ENCODE peak calls at places on chromosome 10, in five cellular contexts. I is Karpas-422; G is CD8-positive, alpha-beta T cell; H is kidney; B is K562. L is an unnamed sample.
A peak's percentile ranks its signal among the peaks of the same experiment; 100 is the strongest.

GRCh38 chr10:63268139-63268797 is 135.1 kb downstream of the NRBF2 start:
- DNase-seq in I (peak; percentile 63), G (no peak), H (no peak), B (no peak), L (no peak)

GRCh38 chr10:30384791-30385201 is 35.7 kb upstream of the MTPAP start:
- DNase-seq in I (peak; percentile 93), G (no peak), H (no peak), B (peak; percentile 26), L (peak; percentile 53)

GRCh38 chr10:29634764-29635625 is at the start of gene SVIL:
- DNase-seq in I (no peak), G (no peak), H (peak; percentile 70), B (no peak), L (no peak)

GRCh38 chr10:4281207-4281825 is 496.3 kb upstream of the KLF6 start:
- DNase-seq in I (no peak), G (no peak), H (no peak), B (no peak), L (peak; percentile 8)

GRCh38 chr10:47027812-47028260 is 116.6 kb downstream of the PTPN20 start:
- DNase-seq in I (no peak), G (no peak), H (no peak), B (no peak), L (no peak)

GRCh38 chr10:33047655-33048054 is 89.6 kb upstream of the ITGB1 start:
- DNase-seq in I (no peak), G (no peak), H (no peak), B (no peak), L (no peak)

GRCh38 chr10:14751576-14752330 is 22.9 kb downstream of the FAM107B start:
- DNase-seq in I (peak; percentile 77), G (no peak), H (peak; percentile 80), B (no peak), L (peak; percentile 80)

GRCh38 chr10:35194906-35195305 is 68.3 kb downstream of the CREM start:
- DNase-seq in I (peak; percentile 68), G (peak; percentile 56), H (no peak), B (peak; percentile 52), L (no peak)

GRCh38 chr10:96987141-96987841 is 155.2 kb downstream of the LCOR start:
- DNase-seq in I (no peak), G (no peak), H (no peak), B (no peak), L (no peak)

GRCh38 chr10:96832721-96833219 is 672 bp downstream of the LCOR start:
- DNase-seq in I (peak; percentile 87), G (peak; percentile 88), H (peak; percentile 95), B (no peak), L (peak; percentile 82)

GRCh38 chr10:1706711-1707110 is 30.6 kb downstream of the ADARB2 start:
- DNase-seq in I (peak; percentile 57), G (no peak), H (no peak), B (no peak), L (no peak)

GRCh38 chr10:91983403-91983802 is 59.8 kb downstream of the BTAF1 start:
- DNase-seq in I (no peak), G (no peak), H (no peak), B (no peak), L (no peak)

GRCh38 chr10:37703074-37703473 is 154.3 kb downstream of the ZNF248 start:
- DNase-seq in I (no peak), G (no peak), H (no peak), B (no peak), L (no peak)

GRCh38 chr10:103519798-103520197 is 26.3 kb downstream of the NEURL1 start:
- DNase-seq in I (no peak), G (no peak), H (no peak), B (no peak), L (no peak)

GRCh38 chr10:50596456-50596855 is 27.3 kb downstream of the SGMS1 start:
- DNase-seq in I (no peak), G (no peak), H (no peak), B (no peak), L (no peak)

GRCh38 chr10:79483948-79484347 is 28.4 kb upstream of the EIF5AL1 start:
- DNase-seq in I (no peak), G (no peak), H (peak; percentile 92), B (no peak), L (no peak)

DNA sequence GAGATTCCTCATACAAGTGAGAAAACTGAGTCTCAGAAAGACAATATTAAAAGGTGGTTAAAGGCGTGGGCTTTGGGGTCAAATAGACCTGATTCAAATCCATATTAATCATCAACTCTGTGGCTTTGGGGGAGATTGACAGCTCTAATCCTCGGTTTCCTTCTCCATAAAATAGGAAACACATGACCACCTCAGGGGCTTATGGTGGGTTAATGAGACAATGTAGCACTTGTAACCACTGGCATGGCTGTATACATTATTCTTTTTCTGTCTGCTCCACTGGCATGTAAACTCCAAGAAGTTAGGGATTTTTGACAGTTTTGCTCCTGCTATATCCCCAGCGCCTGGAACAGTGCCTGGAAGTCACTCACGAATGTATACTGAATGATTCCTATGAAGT is 120.8 kb upstream of the GAD2 start:
- DNase-seq in I (no peak), G (no peak), H (no peak), B (no peak), L (no peak)
- H3K4me3 ChIP-seq in I (no peak overlapping the region), G (no peak overlapping the region), H (no peak overlapping the region), B (no peak overlapping the region), L (no peak overlapping the region)

DNA sequence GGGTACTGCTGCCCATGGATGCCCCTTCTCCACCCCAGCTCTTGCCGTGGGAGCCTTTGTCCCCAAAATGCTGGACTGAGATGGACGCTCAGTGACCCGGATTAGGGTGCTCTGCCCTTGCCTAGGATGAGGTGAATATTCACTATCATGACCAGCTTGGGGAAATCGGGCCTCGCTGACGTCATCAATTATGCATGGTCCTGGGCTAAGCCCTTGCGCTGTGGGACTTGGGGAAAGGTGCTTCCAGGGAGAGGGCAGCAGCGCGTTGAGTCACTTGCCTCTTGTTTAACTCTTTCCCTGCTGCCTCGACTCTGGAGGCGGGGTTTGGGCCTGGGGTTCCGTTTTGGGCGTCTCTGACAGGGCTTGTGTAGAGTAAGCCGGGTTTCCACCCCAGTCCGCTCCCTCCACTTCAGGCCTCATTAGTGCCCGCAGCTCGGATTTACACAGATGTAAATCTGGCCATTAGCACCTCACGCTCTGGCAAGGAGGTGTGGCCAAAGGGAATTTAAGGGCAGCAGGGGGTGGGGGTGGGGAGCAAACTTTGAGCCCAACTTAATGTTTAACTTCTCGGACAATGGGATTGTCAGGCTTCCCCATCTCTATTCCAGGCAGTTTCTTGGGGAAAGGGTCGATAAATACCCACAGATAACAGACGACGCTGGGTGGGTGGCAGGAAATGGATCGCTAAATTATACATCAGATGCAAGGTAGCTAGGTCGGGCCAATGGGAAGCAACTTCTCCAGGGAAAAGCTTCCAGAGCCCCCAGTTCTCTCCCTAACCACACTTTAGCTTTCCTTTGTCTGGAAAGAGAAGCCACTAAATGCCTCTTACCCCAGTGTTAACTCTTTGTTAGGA is 51.3 kb upstream of the TCF7L2 start:
- DNase-seq in I (no peak), G (no peak), H (peak; percentile 75), B (no peak), L (no peak)
- H3K4me3 ChIP-seq in I (no peak overlapping the region), G (no peak overlapping the region), H (peak overlapping the region; percentile 68), B (no peak overlapping the region), L (no peak overlapping the region)

GRCh38 chr10:121596668-121597503 is 1.4 kb downstream of the FGFR2 start:
- DNase-seq in I (no peak), G (no peak), H (peak; percentile 83), B (no peak), L (peak; percentile 29)
- H3K4me3 ChIP-seq in I (no peak overlapping the region), G (no peak overlapping the region), H (peak overlapping the region; percentile 58), B (no peak overlapping the region), L (peak overlapping the region; percentile 52)

DNA sequence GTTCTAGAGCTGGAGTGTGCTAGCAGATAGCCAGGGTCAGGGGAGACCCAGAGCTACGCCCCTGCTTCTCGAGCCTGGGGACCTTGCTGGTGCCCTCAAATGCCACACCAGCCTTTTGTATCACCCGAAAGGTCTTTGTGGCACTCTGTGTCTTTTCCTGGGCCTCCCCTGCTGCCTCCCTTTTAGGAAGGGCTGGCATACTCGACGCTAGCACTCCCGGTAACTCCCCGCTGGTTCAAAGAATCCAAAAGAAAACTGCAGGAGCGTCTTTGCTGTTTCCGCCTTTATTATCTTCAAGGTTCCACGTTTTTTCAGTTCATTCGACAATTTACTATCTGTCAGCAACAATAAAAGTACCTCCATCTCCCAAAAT is 36.3 kb downstream of the CTBP2 start:
- DNase-seq in I (no peak), G (no peak), H (no peak), B (no peak), L (no peak)
- H3K4me3 ChIP-seq in I (no peak overlapping the region), G (no peak overlapping the region), H (no peak overlapping the region), B (no peak overlapping the region), L (no peak overlapping the region)

DNA sequence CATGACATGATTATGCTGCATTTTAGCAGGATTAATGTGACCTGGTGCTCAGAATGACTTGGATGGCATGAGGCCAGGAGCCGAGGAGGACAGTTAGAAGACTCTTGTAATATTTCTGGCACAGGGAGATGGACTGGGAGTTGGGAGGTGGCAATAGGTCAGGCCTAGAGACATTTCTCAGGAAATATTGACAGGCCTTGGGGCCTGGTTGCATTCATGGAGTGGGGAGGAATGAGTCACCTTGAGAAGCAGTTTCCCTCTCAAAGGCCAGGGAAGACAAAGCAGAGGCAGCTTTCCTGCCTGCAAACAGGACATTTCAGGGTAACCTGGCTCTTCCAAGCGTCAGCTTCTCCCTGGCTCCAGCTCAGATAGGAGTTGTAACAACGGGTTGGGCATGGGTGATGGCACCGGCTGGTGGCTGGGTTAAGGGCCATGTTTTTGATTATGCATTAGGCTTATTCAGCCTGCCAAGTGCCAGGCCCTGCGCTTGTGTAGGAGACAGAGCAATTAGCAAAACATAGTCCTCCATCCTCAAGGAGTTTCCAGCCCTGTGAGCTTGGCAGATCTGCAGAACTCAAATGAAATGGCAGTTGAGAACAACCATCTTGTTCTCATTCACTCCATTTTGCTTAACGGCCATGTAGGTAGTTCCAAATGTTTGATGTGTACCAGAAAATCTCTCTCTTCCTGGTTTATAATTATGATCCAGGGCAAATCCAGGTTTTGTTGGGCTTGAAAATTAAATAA is 38.2 kb downstream of the HK1 start:
- DNase-seq in I (no peak), G (no peak), H (no peak), B (no peak), L (peak; percentile 81)
- H3K4me3 ChIP-seq in I (no peak overlapping the region), G (no peak overlapping the region), H (no peak overlapping the region), B (peak overlapping the region; percentile 61), L (no peak overlapping the region)

GRCh38 chr10:71188201-71188600 is 24.2 kb upstream of the UNC5B start:
- DNase-seq in I (no peak), G (no peak), H (no peak), B (no peak), L (no peak)
- H3K4me3 ChIP-seq in I (no peak overlapping the region), G (no peak overlapping the region), H (no peak overlapping the region), B (no peak overlapping the region), L (no peak overlapping the region)

GRCh38 chr10:133161486-133162051 is 1.6 kb downstream of the KNDC1 start:
- DNase-seq in I (no peak), G (no peak), H (no peak), B (no peak), L (no peak)
- H3K4me3 ChIP-seq in I (no peak overlapping the region), G (no peak overlapping the region), H (no peak overlapping the region), B (no peak overlapping the region), L (no peak overlapping the region)

L was measured in MG63.